ENCODE peak calls at places on chromosomes 6 and 20, in four cellular contexts. A, O, Z and R are unnamed samples.

GRCh38 chr6:52566201-52566600 is 10.7 kb downstream of the TRAM2 start:
- DNase-seq in Z (no peak), O (no peak), A (no peak), R (no peak)

GRCh38 chr6:139364302-139364981 is 10.0 kb downstream of the CITED2 start:
- DNase-seq in A (peak; percentile 62), O (peak; percentile 29), Z (no peak), R (peak; percentile 74)

GRCh38 chr6:88585081-88585692 is 378.2 kb downstream of the RNGTT start:
- DNase-seq in O (no peak), Z (no peak), A (no peak), R (no peak)

GRCh38 chr6:92126983-92127382 is 1292.4 kb downstream of the EPHA7 start:
- DNase-seq in O (no peak), A (no peak), Z (no peak), R (no peak)

GRCh38 chr6:138572200-138572875 is 73.0 kb upstream of the NHSL1 start:
- DNase-seq in A (peak; percentile 61), Z (no peak), O (no peak), R (no peak)

GRCh38 chr20:40880063-40880715 is 148.4 kb upstream of the TOP1 start:
- DNase-seq in A (no peak), Z (no peak), O (no peak), R (no peak)

GRCh38 chr6:26304213-26305096 is 60.5 kb upstream of the BTN3A2 start:
- DNase-seq in O (no peak), A (no peak), Z (no peak), R (peak; percentile 64)

GRCh38 chr6:81761197-81761596 is 8.7 kb upstream of the TENT5A start:
- DNase-seq in O (no peak), A (no peak), Z (no peak), R (no peak)

GRCh38 chr20:58976095-58976730 is 4.8 kb upstream of the NELFCD start:
- DNase-seq in O (no peak), A (no peak), Z (no peak), R (no peak)

GRCh38 chr6:16578695-16579094 is 182.6 kb downstream of the ATXN1 start:
- DNase-seq in Z (no peak), A (no peak), O (no peak), R (no peak)

GRCh38 chr6:135693971-135694370 is 157.5 kb upstream of the PDE7B start:
- DNase-seq in O (no peak), Z (no peak), A (no peak), R (no peak)

GRCh38 chr6:6434723-6435122 is 114.3 kb upstream of the F13A1 start:
- DNase-seq in O (no peak), A (no peak), Z (no peak), R (no peak)

GRCh38 chr6:1504465-1504864 is 105.2 kb upstream of the FOXC1 start:
- DNase-seq in A (no peak), O (no peak), Z (no peak), R (no peak)

GRCh38 chr6:36677753-36678487 is 594 bp upstream of the CDKN1A start:
- DNase-seq in A (no peak), Z (no peak), O (no peak), R (no peak)

GRCh38 chr20:34579191-34579661 is 20.7 kb downstream of the MAP1LC3A start:
- DNase-seq in O (no peak), Z (peak; percentile 35), A (no peak), R (no peak)